ENCODE peak calls at places on chromosomes 4 and X, in five cellular contexts. V, N, P, Y and K are unnamed samples.

GRCh38 chrX:24148535-24149345 is 789 bp upstream of the ZFX start:
- DNase-seq in V (no peak), N (no peak), P (peak), Y (peak), K (no peak)

GRCh38 chrX:71282514-71283408 is 674 bp upstream of the NONO start:
- DNase-seq in V (no peak), N (no peak), P (no peak), Y (no peak), K (peak)

GRCh38 chr4:133156096-133156495 is 7.0 kb downstream of the PCDH10 start:
- DNase-seq in V (no peak), N (no peak), P (no peak), Y (no peak), K (no peak)

GRCh38 chr4:77002321-77002720 is 52.8 kb downstream of the SEPTIN11 start:
- DNase-seq in V (no peak), N (no peak), P (no peak), Y (no peak), K (no peak)

GRCh38 chr4:176077561-176077960 is 11.9 kb downstream of the WDR17 start:
- DNase-seq in V (no peak), N (no peak), P (no peak), Y (no peak), K (no peak)

GRCh38 chr4:26530094-26530493 is 39.8 kb upstream of the CCKAR start:
- DNase-seq in V (no peak), N (no peak), P (no peak), Y (no peak), K (no peak)

GRCh38 chr4:24063771-24064170 is 173.9 kb upstream of the PPARGC1A start:
- DNase-seq in V (no peak), N (no peak), P (no peak), Y (no peak), K (no peak)

GRCh38 chrX:2410279-2411020 is 90.3 kb downstream of the DHRSX start:
- DNase-seq in V (no peak), N (no peak), P (no peak), Y (no peak), K (no peak)

GRCh38 chr4:14792702-14793227 is 209.5 kb upstream of the CPEB2 start:
- DNase-seq in V (no peak), N (no peak), P (no peak), Y (no peak), K (no peak)

GRCh38 chrX:121641560-121641959 is 594.1 kb downstream of the GLUD2 start:
- DNase-seq in V (no peak), N (peak), P (peak), Y (no peak), K (no peak)

GRCh38 chr4:78638324-78639172 is 87.0 kb downstream of the ANXA3 start:
- DNase-seq in V (no peak), N (no peak), P (no peak), Y (no peak), K (peak)

GRCh38 chr4:37591349-37591748 is 94.8 kb downstream of the RELL1 start:
- DNase-seq in V (no peak), N (no peak), P (no peak), Y (no peak), K (no peak)

GRCh38 chr4:167014944-167015343 is 219.3 kb downstream of the SPOCK3 start:
- DNase-seq in V (no peak), N (no peak), P (no peak), Y (no peak), K (no peak)

GRCh38 chr4:140427919-140428471 is 547 bp upstream of the CLGN start:
- DNase-seq in V (no peak), N (peak), P (peak), Y (no peak), K (no peak)

GRCh38 chrX:37350034-37350365 is 836 bp downstream of the PRRG1 start:
- DNase-seq in V (no peak), N (no peak), P (no peak), Y (no peak), K (no peak)

GRCh38 chr4:121358473-121358872 is 22.3 kb downstream of the QRFPR start:
- DNase-seq in V (no peak), N (no peak), P (peak), Y (peak), K (no peak)

GRCh38 chrX:131830400-131831184 is 192.5 kb upstream of the STK26 start:
- DNase-seq in V (peak), N (peak), P (peak), Y (peak), K (peak)

GRCh38 chr4:89123418-89123817 is 12.1 kb downstream of the TIGD2 start:
- DNase-seq in V (no peak), N (no peak), P (no peak), Y (no peak), K (no peak)

GRCh38 chr4:108249397-108249796 is 80.7 kb upstream of the LEF1 start:
- DNase-seq in V (no peak), N (no peak), P (no peak), Y (no peak), K (no peak)

GRCh38 chr4:1285790-1286553 is 3.7 kb upstream of the MAEA start:
- DNase-seq in V (no peak), N (no peak), P (peak), Y (no peak), K (no peak)